ENCODE peak calls at places on chromosomes 11 and 22, in ten cellular contexts. L, N, A, X, H, T, S, D, W and Z are unnamed samples.

GRCh38 chr11:134360050-134360835 is 28.5 kb downstream of the GLB1L2 start:
- DNase-seq in L (peak; percentile 98), N (peak; percentile 58), A (peak; percentile 77), X (peak; percentile 78), H (peak; percentile 91), T (peak; percentile 34), S (peak; percentile 64), D (peak; percentile 89), W (peak; percentile 81), Z (peak; percentile 48)

GRCh38 chr11:70205049-70205725 is 2.1 kb downstream of the FADD start:
- DNase-seq in L (no peak), N (no peak), A (no peak), X (no peak), H (no peak), T (no peak), S (no peak), D (peak; percentile 67), W (no peak), Z (no peak)

GRCh38 chr22:20267441-20268288 is 453 bp downstream of the RTN4R start:
- DNase-seq in L (peak; percentile 71), N (no peak), A (no peak), X (no peak), H (peak; percentile 81), T (no peak), S (no peak), D (no peak), W (no peak), Z (no peak)

GRCh38 chr11:2541881-2542361 is 97.1 kb downstream of the KCNQ1 start:
- DNase-seq in L (peak; percentile 17), N (no peak), A (no peak), X (no peak), H (no peak), T (no peak), S (peak; percentile 23), D (peak; percentile 55), W (no peak), Z (no peak)

GRCh38 chr11:134025086-134025437 is 43.8 kb upstream of the JAM3 start:
- DNase-seq in L (no peak), N (no peak), A (no peak), X (no peak), H (no peak), T (no peak), S (no peak), D (no peak), W (no peak), Z (no peak)

GRCh38 chr11:95924414-95924760 is 480 bp upstream of the MTMR2 start:
- DNase-seq in L (no peak), N (no peak), A (no peak), X (peak; percentile 28), H (no peak), T (no peak), S (no peak), D (no peak), W (no peak), Z (no peak)

GRCh38 chr22:41009222-41009948 is 58.2 kb downstream of the RBX1 start:
- DNase-seq in L (no peak), N (no peak), A (no peak), X (no peak), H (no peak), T (no peak), S (peak; percentile 34), D (no peak), W (no peak), Z (no peak)

GRCh38 chr11:19962795-19963163 is 197.5 kb downstream of the DBX1 start:
- DNase-seq in L (no peak), N (no peak), A (no peak), X (peak; percentile 28), H (no peak), T (no peak), S (no peak), D (no peak), W (no peak), Z (no peak)

DNA sequence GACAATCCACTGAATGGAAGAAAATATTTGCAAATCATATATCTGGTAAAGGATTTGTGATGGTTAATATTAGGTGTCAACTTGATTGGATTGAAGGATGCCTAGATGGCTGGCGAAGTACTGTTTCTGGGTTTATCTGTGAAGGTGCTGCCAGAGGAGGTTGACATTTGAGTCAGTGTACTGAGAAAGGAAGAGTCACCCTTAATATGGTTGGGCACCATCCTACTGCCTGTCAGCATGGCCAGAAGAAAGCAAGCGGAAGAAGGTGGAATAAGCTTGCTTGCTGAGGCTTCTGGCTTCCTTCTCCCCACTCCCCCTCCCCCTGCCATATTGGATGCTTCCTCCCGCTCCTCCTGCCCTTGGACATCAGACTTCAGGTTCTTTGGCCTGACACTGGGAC is 101.9 kb downstream of the GAB2 start:
- DNase-seq in L (no peak), N (no peak), A (no peak), X (no peak), H (no peak), T (no peak), S (no peak), D (no peak), W (no peak), Z (no peak)
- H3K4me1 ChIP-seq in L (peaks cover 7% of the 10 kb centered on the region), N (no peaks in the 10 kb centered on the region), A (peaks cover 13% of the 10 kb centered on the region), X (peaks cover 7% of the 10 kb centered on the region), H (peaks cover 30% of the 10 kb centered on the region), T (peaks cover 8% of the 10 kb centered on the region), S (peaks cover 79% of the 10 kb centered on the region), D (peaks cover 4% of the 10 kb centered on the region), W (peaks cover 11% of the 10 kb centered on the region), Z (no peaks in the 10 kb centered on the region)

GRCh38 chr11:10749476-10749875 is 1.6 kb upstream of the CTR9 start:
- DNase-seq in L (no peak), N (no peak), A (no peak), X (no peak), H (no peak), T (no peak), S (no peak), D (no peak), W (no peak), Z (no peak)

GRCh38 chr11:10750838-10751580 is at the start of gene CTR9:
- DNase-seq in L (peak; percentile 98), N (peak; percentile 88), A (peak; percentile 85), X (peak; percentile 88), H (peak; percentile 97), T (peak; percentile 93), S (peak; percentile 95), D (peak; percentile 99), W (peak; percentile 92), Z (peak; percentile 88)

GRCh38 chr11:10746871-10747270 is 4.2 kb upstream of the CTR9 start:
- DNase-seq in L (no peak), N (no peak), A (no peak), X (peak; percentile 42), H (no peak), T (no peak), S (no peak), D (no peak), W (no peak), Z (no peak)

GRCh38 chr11:10747733-10748132 is 3.3 kb upstream of the CTR9 start:
- DNase-seq in L (no peak), N (no peak), A (no peak), X (no peak), H (no peak), T (no peak), S (no peak), D (no peak), W (no peak), Z (no peak)

DNA sequence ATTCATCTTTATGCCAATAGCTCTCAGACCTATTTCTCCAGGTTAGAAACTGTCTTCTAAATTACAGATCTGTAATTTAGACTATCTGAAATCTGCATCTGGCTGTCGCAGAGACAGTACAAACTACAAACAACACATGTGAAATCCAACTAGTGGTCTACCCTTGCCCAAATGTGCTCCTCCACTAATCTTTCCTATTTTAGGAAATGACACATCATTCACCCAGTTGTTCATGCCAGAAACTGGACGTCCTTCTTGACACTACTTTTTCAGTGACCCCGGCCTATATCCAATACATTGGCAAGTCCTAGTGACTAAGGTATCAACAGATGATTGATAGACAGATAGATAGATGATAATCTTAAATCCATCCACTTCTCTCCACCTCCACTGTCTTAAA is 2.8 kb upstream of the CTR9 start:
- DNase-seq in L (no peak), N (no peak), A (no peak), X (no peak), H (no peak), T (no peak), S (no peak), D (no peak), W (no peak), Z (no peak)
- H3K4me1 ChIP-seq in L (no peaks in the 10 kb centered on the region), N (peaks cover 25% of the 10 kb centered on the region), A (no peaks in the 10 kb centered on the region), X (peaks cover 2% of the 10 kb centered on the region), H (peaks cover 7% of the 10 kb centered on the region), T (peaks cover 11% of the 10 kb centered on the region), S (peaks cover 29% of the 10 kb centered on the region), D (peaks cover 15% of the 10 kb centered on the region), W (peaks cover 7% of the 10 kb centered on the region), Z (peaks cover 25% of the 10 kb centered on the region)

DNA sequence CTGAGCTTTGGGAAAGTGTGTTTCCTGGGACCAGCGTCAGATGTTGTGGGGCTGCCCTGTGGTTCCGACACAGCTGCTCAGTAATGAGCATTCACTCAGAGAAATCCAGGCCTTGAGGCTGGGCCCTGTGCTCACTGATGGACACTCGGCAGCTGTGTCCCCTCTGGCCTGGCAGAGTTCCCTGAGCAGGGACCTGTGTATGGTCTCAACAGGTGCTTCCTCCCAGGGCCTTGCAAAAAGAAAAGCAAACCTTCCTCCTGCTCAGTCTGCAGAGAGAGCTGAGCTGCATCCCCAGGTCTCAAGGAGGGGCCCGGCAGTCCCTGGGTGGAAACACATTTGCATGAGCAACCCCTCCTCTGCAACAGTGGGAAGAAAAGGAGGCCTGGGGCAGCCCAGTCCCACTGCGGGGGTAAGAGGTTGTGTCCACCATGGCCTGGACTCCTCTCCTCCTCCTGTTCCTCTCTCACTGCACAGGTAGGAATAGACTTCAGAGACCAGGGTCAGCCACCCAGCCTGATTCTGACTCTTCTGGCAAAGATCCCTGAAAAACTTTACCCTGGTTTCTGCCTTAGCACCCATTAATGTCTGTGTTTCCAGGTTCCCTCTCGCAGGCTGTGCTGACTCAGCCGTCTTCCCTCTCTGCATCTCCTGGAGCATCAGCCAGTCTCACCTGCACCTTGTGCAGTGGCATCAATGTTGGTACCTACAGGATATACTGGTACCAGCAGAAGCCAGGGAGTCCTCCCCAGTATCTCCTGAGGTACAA is 131.2 kb downstream of the VPREB1 start:
- DNase-seq in L (no peak), N (no peak), A (no peak), X (no peak), H (no peak), T (no peak), S (no peak), D (no peak), W (no peak), Z (no peak)
- H3K4me1 ChIP-seq in L (no peaks in the 10 kb centered on the region), N (no peaks in the 10 kb centered on the region), A (peaks cover 2% of the 10 kb centered on the region), X (no peaks in the 10 kb centered on the region), H (no peaks in the 10 kb centered on the region), T (no peaks in the 10 kb centered on the region), S (no peaks in the 10 kb centered on the region), D (no peaks in the 10 kb centered on the region), W (no peaks in the 10 kb centered on the region), Z (no peaks in the 10 kb centered on the region)

GRCh38 chr11:77402218-77402556 is 71.7 kb downstream of the PAK1 start:
- DNase-seq in L (no peak), N (peak; percentile 27), A (no peak), X (no peak), H (no peak), T (no peak), S (no peak), D (no peak), W (no peak), Z (peak; percentile 17)

GRCh38 chr11:77400306-77400705 is 73.6 kb downstream of the PAK1 start:
- DNase-seq in L (no peak), N (no peak), A (no peak), X (no peak), H (peak; percentile 40), T (no peak), S (no peak), D (no peak), W (no peak), Z (no peak)

GRCh38 chr11:77400775-77401469 is 73.0 kb downstream of the PAK1 start:
- DNase-seq in L (no peak), N (no peak), A (no peak), X (no peak), H (no peak), T (no peak), S (no peak), D (no peak), W (no peak), Z (no peak)

GRCh38 chr11:77401486-77402217 is 72.2 kb downstream of the PAK1 start:
- DNase-seq in L (no peak), N (no peak), A (no peak), X (no peak), H (no peak), T (no peak), S (no peak), D (no peak), W (no peak), Z (no peak)

DNA sequence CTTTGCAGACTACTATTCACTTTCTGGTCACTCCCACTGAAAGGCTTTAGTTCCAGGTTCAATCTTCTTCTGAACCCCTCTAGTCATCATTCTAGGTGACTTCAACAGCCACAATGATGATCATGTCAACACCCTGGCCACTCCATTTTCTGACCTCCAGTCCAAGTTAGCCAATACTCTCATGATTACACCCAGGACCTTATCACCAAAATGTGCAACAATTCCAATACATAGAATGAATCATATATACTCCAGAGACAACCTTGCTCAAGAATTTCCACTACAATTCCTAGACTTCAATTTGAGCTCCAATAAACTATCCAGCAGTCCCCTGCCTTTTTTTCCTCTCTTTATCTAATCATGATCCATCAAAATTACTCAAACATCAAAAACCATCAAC is 70.7 kb downstream of the PAK1 start:
- DNase-seq in L (no peak), N (no peak), A (no peak), X (no peak), H (no peak), T (no peak), S (no peak), D (no peak), W (no peak), Z (no peak)
- H3K4me1 ChIP-seq in L (peaks cover 4% of the 10 kb centered on the region), N (peaks cover 21% of the 10 kb centered on the region), A (peaks cover 14% of the 10 kb centered on the region), X (peaks cover 5% of the 10 kb centered on the region), H (peaks cover 30% of the 10 kb centered on the region), T (peaks cover 5% of the 10 kb centered on the region), S (peaks cover 35% of the 10 kb centered on the region), D (no peaks in the 10 kb centered on the region), W (peaks cover 11% of the 10 kb centered on the region), Z (no peaks in the 10 kb centered on the region)